ENCODE peak calls at places on chromosomes 16 and 17, in six cellular contexts. G, J, F, Y, N and Z are unnamed samples.

GRCh38 chr16:4318171-4318910 is 2.5 kb downstream of the GLIS2 start:
- DNase-seq in G (no peak), N (no peak), F (no peak), Y (no peak), J (peak; percentile 38), Z (no peak)

GRCh38 chr17:32877164-32877764 is 340 bp upstream of the MYO1D start:
- DNase-seq in F (peak; percentile 95), N (peak; percentile 95), Y (peak; percentile 86), G (peak; percentile 90), J (peak; percentile 91), Z (peak; percentile 95)

GRCh38 chr17:76744747-76745146 is 6.8 kb downstream of the MFSD11 start:
- DNase-seq in J (no peak), F (no peak), Y (no peak), N (no peak), G (no peak), Z (no peak)

GRCh38 chr16:14677627-14678026 is 16.5 kb downstream of the PLA2G10 start:
- DNase-seq in F (no peak), N (no peak), J (no peak), Y (no peak), G (no peak), Z (no peak)

GRCh38 chr16:15715221-15715620 is 65.2 kb downstream of the NDE1 start:
- DNase-seq in F (no peak), N (no peak), J (no peak), Y (no peak), G (no peak), Z (no peak)

GRCh38 chr17:71402661-71403141 is 718.1 kb upstream of the SOX9 start:
- DNase-seq in G (no peak), Y (no peak), F (no peak), J (no peak), N (no peak), Z (no peak)

GRCh38 chr16:11669380-11670146 is 1.3 kb downstream of the SNN start:
- DNase-seq in F (no peak), J (peak; percentile 32), Y (no peak), N (no peak), G (no peak), Z (peak; percentile 79)

GRCh38 chr16:17921357-17921978 is 415.1 kb downstream of the NPIPA8 start:
- DNase-seq in F (peak; percentile 68), J (peak; percentile 5), G (no peak), N (no peak), Y (peak; percentile 18), Z (peak; percentile 76)

GRCh38 chr17:31100840-31101239 is 6.1 kb downstream of the NF1 start:
- DNase-seq in J (no peak), F (no peak), Y (no peak), G (no peak), N (no peak), Z (no peak)

GRCh38 chr16:3106205-3106928 is 6.0 kb upstream of the ZNF205 start:
- DNase-seq in N (peak; percentile 91), Y (peak; percentile 83), J (peak; percentile 92), G (peak; percentile 92), F (peak; percentile 92), Z (peak; percentile 94)

GRCh38 chr17:76678330-76678729 is 32.4 kb downstream of the MXRA7 start:
- DNase-seq in Y (no peak), F (peak; percentile 47), G (no peak), N (no peak), J (no peak), Z (no peak)

GRCh38 chr17:4201231-4201630 is 58.2 kb downstream of the CYB5D2 start:
- DNase-seq in F (no peak), J (no peak), N (no peak), Y (no peak), G (no peak), Z (no peak)

GRCh38 chr16:56988161-56988947 is 1.0 kb upstream of the NLRC5 start:
- DNase-seq in G (no peak), F (no peak), J (no peak), Y (no peak), N (no peak), Z (peak; percentile 53)

GRCh38 chr16:79077391-79077790 is 523.1 kb downstream of the MAF start:
- DNase-seq in F (no peak), N (no peak), Y (no peak), J (no peak), G (no peak), Z (no peak)

GRCh38 chr17:7745748-7746470 is 28.4 kb downstream of the DNAH2 start:
- DNase-seq in Y (no peak), G (no peak), J (no peak), N (no peak), F (no peak), Z (no peak)

GRCh38 chr16:2468725-2469398 is 2.2 kb upstream of the NTN3 start:
- DNase-seq in J (peak; percentile 21), Y (no peak), F (no peak), N (peak; percentile 11), G (peak; percentile 42), Z (peak; percentile 53)

GRCh38 chr16:58024673-58025350 is 742 bp upstream of the MMP15 start:
- DNase-seq in G (no peak), Y (no peak), F (peak; percentile 39), N (peak; percentile 42), J (peak; percentile 80), Z (peak; percentile 95)

GRCh38 chr17:10727192-10727591 is 2.6 kb downstream of the TMEM220 start:
- DNase-seq in G (no peak), J (no peak), F (no peak), Y (no peak), N (no peak), Z (no peak)

GRCh38 chr16:85564277-85565051 is 48.7 kb upstream of the GSE1 start:
- DNase-seq in F (peak; percentile 27), N (no peak), J (no peak), Y (no peak), G (no peak), Z (peak; percentile 71)

GRCh38 chr16:8167436-8167835 is 422.9 kb downstream of the TMEM114 start:
- DNase-seq in G (peak; percentile 34), Y (no peak), F (no peak), J (no peak), N (no peak), Z (no peak)

GRCh38 chr16:26569793-26570192 is 496.9 kb upstream of the C16orf82 start:
- DNase-seq in N (no peak), Y (no peak), J (no peak), G (peak; percentile 43), F (no peak), Z (no peak)

GRCh38 chr17:66593116-66593515 is 241.8 kb upstream of the CACNG5 start:
- DNase-seq in Y (no peak), F (no peak), N (no peak), G (no peak), J (no peak), Z (no peak)

GRCh38 chr17:49914096-49914490 is 54.9 kb upstream of the DLX4 start:
- DNase-seq in G (no peak), N (no peak), Y (no peak), F (no peak), J (no peak), Z (no peak)